ENCODE peak calls at places on chromosomes 3 and 15, in six cellular contexts. I, T, U, N, Q and S are unnamed samples.

GRCh38 chr3:127849368-127849767 is 27.1 kb upstream of the MGLL start:
- DNase-seq in N (no peak), T (peak; percentile 70), I (no peak), Q (no peak), U (no peak), S (no peak)

GRCh38 chr3:50237754-50238548 is 1.9 kb downstream of the GNAI2 start:
- DNase-seq in I (peak; percentile 77), U (no peak), N (peak; percentile 85), Q (peak; percentile 84), T (peak; percentile 96), S (peak; percentile 71)

GRCh38 chr3:167711439-167711838 is 23.3 kb downstream of the PDCD10 start:
- DNase-seq in U (no peak), I (no peak), N (no peak), Q (no peak), T (no peak), S (no peak)

GRCh38 chr3:52080830-52081719 is 24.7 kb upstream of the DUSP7 start:
- DNase-seq in U (no peak), Q (no peak), T (no peak), N (no peak), I (no peak), S (no peak)

GRCh38 chr3:10189557-10190374 is 25.0 kb downstream of the IRAK2 start:
- DNase-seq in Q (peak; percentile 78), T (peak; percentile 97), I (peak; percentile 89), U (peak; percentile 36), N (peak; percentile 55), S (no peak)

GRCh38 chr3:13976469-13976868 is 96.6 kb upstream of the WNT7A start:
- DNase-seq in N (no peak), Q (no peak), T (no peak), I (no peak), U (no peak), S (no peak)

GRCh38 chr3:17491601-17492000 is 250.8 kb downstream of the TBC1D5 start:
- DNase-seq in I (no peak), N (no peak), U (no peak), T (no peak), Q (no peak), S (no peak)

GRCh38 chr3:308597-309321 is 112.2 kb downstream of the CHL1 start:
- DNase-seq in U (no peak), T (no peak), N (no peak), I (no peak), Q (no peak), S (no peak)

GRCh38 chr15:31308185-31308639 is 18.4 kb upstream of the KLF13 start:
- DNase-seq in U (no peak), T (peak; percentile 47), Q (no peak), N (no peak), I (no peak), S (no peak)

GRCh38 chr3:84755860-84756259 is 202.9 kb upstream of the CADM2 start:
- DNase-seq in Q (no peak), N (no peak), U (no peak), I (no peak), T (no peak), S (no peak)

GRCh38 chr3:45950686-45951600 is 7.7 kb downstream of the CXCR6 start:
- DNase-seq in T (no peak), I (peak; percentile 32), N (no peak), Q (no peak), U (no peak), S (no peak)

GRCh38 chr3:42501681-42502428 is 588 bp upstream of the VIPR1 start:
- DNase-seq in N (peak; percentile 85), U (no peak), Q (peak; percentile 84), I (peak; percentile 78), T (no peak), S (no peak)

GRCh38 chr3:70726966-70727365 is 414.5 kb upstream of the MDFIC2 start:
- DNase-seq in Q (no peak), I (no peak), T (no peak), N (no peak), U (no peak), S (no peak)
- TF ChIP-seq EP300 in Q (no peak), I (no peak), T (no peak), N (no peak), U (no peak), S (no peak)

GRCh38 chr3:187025254-187025655 is 94.9 kb downstream of the ST6GAL1 start:
- DNase-seq in U (no peak), T (no peak), Q (no peak), I (no peak), N (no peak), S (no peak)
- H3K27ac ChIP-seq in U (no peak overlapping the region), T (no peak overlapping the region), Q (peak overlapping the region; percentile 36), I (no peak overlapping the region), N (no peak overlapping the region), S (no peak overlapping the region)

GRCh38 chr15:90320885-90321278 is 31.2 kb upstream of the ZNF774 start:
- DNase-seq in T (no peak), Q (no peak), N (no peak), U (no peak), I (no peak), S (no peak)

GRCh38 chr15:90322531-90322930 is 29.6 kb upstream of the ZNF774 start:
- DNase-seq in I (no peak), T (no peak), Q (no peak), N (no peak), U (no peak), S (no peak)

GRCh38 chr15:90318591-90318990 is 33.5 kb upstream of the ZNF774 start:
- DNase-seq in T (peak; percentile 77), Q (no peak), N (no peak), U (no peak), I (no peak), S (no peak)

GRCh38 chr15:90316139-90316538 is 35.9 kb upstream of the ZNF774 start:
- DNase-seq in I (no peak), U (no peak), N (no peak), T (peak; percentile 19), Q (no peak), S (no peak)

DNA sequence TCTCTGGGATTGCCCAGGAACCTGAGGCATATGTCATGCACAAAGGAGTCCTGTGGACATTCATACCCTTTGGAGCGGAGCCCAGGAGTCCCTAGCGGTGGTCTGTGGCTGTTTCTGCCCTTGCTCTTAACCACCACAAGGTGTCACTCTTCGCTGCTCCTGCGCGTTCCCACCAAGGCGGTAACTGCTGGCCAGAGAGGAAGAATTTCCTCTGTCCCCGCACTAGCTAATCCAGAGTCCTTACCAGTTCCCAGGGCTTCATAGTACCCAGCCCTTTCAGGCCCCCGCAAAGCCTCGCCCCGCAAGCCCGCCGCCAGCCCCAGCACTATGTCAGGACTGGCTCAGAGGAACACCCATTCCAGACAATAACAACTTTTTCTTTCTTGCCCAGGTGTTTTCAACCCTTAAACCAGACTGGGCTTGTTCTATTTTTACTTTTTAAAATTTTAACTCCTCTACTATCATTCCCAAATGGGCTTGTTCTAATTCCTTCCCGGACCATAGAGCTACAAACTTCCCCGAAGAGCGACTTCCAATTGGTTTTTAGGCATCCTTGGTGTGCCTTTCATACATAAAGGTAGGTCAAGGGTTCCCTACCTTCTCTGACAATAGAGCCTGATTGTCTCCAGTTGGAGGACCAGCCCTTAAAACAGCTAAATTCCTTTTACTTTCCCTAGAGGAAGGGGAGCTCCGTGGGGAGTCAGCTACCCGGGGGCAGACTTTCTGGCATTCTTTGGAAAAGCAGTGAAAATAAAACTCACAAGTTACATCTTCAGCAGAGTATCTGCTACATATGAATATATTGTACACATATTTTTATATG is 31.8 kb upstream of the ZNF774 start:
- DNase-seq in Q (peak; percentile 79), I (peak; percentile 80), U (peak; percentile 95), T (peak; percentile 93), N (peak; percentile 85), S (peak; percentile 83)
- H3K4me3 ChIP-seq in Q (no peak overlapping the region), I (no peak overlapping the region), U (no peak overlapping the region), T (peak overlapping the region; percentile 25), N (no peak overlapping the region), S (no peak overlapping the region)

DNA sequence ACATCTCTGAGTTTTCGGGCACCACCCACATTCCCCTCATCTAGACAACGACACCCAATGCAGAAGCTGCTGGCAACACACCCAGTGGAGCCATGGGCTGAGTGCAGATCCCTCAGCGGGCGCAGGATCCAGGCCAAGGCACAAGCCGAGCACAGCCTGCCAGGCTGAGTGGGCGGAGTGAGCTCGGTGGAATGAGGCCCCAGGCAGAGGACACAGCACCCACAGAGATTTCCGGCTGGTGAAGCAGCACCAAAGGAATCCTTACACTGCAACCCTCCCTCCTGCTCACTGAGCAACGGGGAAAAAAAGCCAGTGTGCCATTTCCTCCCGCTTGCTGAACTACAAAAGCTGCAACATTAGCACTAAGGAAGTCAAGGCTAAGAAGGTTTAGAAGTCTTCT is 34.2 kb downstream of the ZMAT3 start:
- DNase-seq in N (no peak), U (no peak), Q (peak; percentile 28), T (no peak), I (no peak), S (no peak)
- TF ChIP-seq EP300 in N (no peak), U (no peak), Q (no peak), T (no peak), I (no peak), S (no peak)

GRCh38 chr3:49219132-49219531 is 47.7 kb downstream of the KLHDC8B start:
- DNase-seq in Q (no peak), T (no peak), I (no peak), N (no peak), U (no peak), S (no peak)

GRCh38 chr3:49222002-49222401 is 50.6 kb downstream of the KLHDC8B start:
- DNase-seq in T (no peak), Q (no peak), N (no peak), I (no peak), U (no peak), S (no peak)

GRCh38 chr3:49213998-49214397 is 42.6 kb downstream of the KLHDC8B start:
- DNase-seq in N (no peak), Q (no peak), T (no peak), I (no peak), U (no peak), S (no peak)

GRCh38 chr3:49213541-49213943 is 42.1 kb downstream of the KLHDC8B start:
- DNase-seq in N (no peak), I (no peak), Q (no peak), T (no peak), U (no peak), S (no peak)

GRCh38 chr3:49217688-49218470 is 46.5 kb downstream of the KLHDC8B start:
- DNase-seq in U (no peak), Q (peak; percentile 8), N (no peak), I (no peak), T (no peak), S (peak; percentile 71)
- H3K27ac ChIP-seq in U (peak overlapping the region; percentile 91), Q (peak overlapping the region; percentile 82), N (peak overlapping the region; percentile 66), I (peak overlapping the region; percentile 54), T (peak overlapping the region; percentile 81), S (peak overlapping the region; percentile 22)

DNA sequence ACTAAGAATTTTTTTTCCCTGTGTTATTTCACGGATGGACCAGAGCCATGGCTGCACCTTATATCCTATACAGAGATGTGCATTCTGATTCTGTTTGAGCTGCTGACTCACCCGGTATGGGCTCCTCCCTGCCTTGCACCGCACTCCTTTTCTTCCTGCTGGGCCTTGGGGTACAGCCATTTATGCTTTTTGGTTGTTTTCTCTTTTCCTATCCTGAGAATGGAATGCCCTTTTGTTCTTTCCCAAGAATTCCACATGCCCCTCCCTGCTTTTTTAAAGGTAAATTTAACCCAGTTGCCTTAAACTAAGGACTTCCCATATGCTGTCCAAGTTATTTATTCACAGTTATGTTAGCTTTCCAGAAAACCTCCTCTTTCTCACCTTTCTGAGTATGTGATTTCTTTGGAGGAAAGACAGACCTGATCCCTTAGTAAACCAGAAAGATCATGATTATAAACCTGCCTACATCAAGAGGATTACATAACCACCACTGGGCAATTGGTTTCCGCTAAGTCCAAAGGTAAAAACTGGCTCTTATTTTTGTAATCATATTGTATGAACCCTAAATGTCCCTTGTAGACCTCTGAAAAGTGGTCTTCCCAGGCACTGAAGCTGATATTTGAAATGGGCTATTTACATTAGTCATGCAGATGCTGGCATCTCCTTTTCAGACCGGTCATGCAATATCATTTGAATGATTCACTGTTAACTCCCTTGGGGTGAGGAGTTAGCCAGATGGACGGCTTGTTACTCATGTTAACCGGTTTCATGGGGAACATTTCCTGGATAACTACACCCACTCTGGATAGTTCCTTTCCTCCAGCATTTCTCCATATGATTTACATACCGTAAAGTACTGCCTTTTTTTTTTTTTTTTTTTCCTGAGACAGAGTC is 45.5 kb downstream of the TMOD3 start:
- DNase-seq in Q (peak; percentile 48), I (peak; percentile 31), U (peak; percentile 85), T (no peak), N (no peak), S (no peak)
- H3K4me3 ChIP-seq in Q (no peak overlapping the region), I (no peak overlapping the region), U (peak overlapping the region; percentile 25), T (no peak overlapping the region), N (no peak overlapping the region), S (no peak overlapping the region)